ENCODE peak calls at places on chromosomes 11 and 22, in five cellular contexts. C is K562, S is HepG2, V is H1, J is GM12878. U is an unnamed sample.

GRCh38 chr22:21009638-21010425 is 5.1 kb upstream of the P2RX6 start:
- DNase-seq in V (no peak), C (peak; percentile 85), S (peak; percentile 65), J (no peak), U (no peak)

GRCh38 chr11:38900156-38900679 is 2302.2 kb upstream of the RAG2 start:
- DNase-seq in S (peak; percentile 0), V (no peak), J (no peak), C (no peak), U (no peak)

GRCh38 chr22:44171486-44172076 is 9.1 kb upstream of the PARVG start:
- DNase-seq in V (no peak), S (no peak), C (no peak), J (no peak), U (no peak)

GRCh38 chr11:7251836-7252682 is at the start of gene SYT9:
- DNase-seq in S (no peak), V (peak; percentile 43), J (no peak), C (peak; percentile 16), U (peak; percentile 85)

GRCh38 chr11:100776212-100776896 is 89.3 kb downstream of the ARHGAP42 start:
- DNase-seq in V (no peak), J (no peak), S (peak; percentile 74), C (no peak), U (no peak)

GRCh38 chr11:126864934-126865333 is 135.6 kb downstream of the KIRREL3 start:
- DNase-seq in V (no peak), J (no peak), S (no peak), C (no peak), U (no peak)

GRCh38 chr22:30017375-30017774 is 62.9 kb upstream of the HORMAD2 start:
- DNase-seq in C (no peak), S (no peak), V (no peak), J (no peak), U (no peak)

GRCh38 chr11:130732476-130732875 is 183.8 kb downstream of the SNX19 start:
- DNase-seq in V (no peak), C (no peak), S (no peak), J (no peak), U (no peak)

GRCh38 chr11:9590717-9591116 is 17.2 kb downstream of the WEE1 start:
- DNase-seq in S (no peak), C (no peak), V (no peak), J (no peak), U (no peak)

GRCh38 chr11:13595166-13595565 is 73.3 kb upstream of the FAR1 start:
- DNase-seq in V (no peak), C (no peak), S (no peak), J (no peak), U (no peak)

GRCh38 chr11:75802022-75802912 is 12.7 kb upstream of the UVRAG start:
- DNase-seq in C (no peak), V (no peak), J (no peak), S (no peak), U (no peak)

GRCh38 chr11:115580927-115581680 is 76.9 kb upstream of the CADM1 start:
- DNase-seq in S (no peak), V (no peak), J (no peak), C (no peak), U (peak; percentile 79)

GRCh38 chr11:77126861-77127673 is 979 bp upstream of the MYO7A start:
- DNase-seq in V (no peak), J (no peak), C (peak; percentile 85), S (no peak), U (peak; percentile 89)

GRCh38 chr11:126570489-126570888 is 215.0 kb downstream of the ST3GAL4 start:
- DNase-seq in J (no peak), V (no peak), S (no peak), C (no peak), U (no peak)

GRCh38 chr11:111419641-111420327 is 40.7 kb upstream of the POU2AF1 start:
- DNase-seq in C (no peak), V (no peak), S (no peak), J (no peak), U (no peak)

GRCh38 chr22:45763236-45763624 is 91.6 kb downstream of the ATXN10 start:
- DNase-seq in S (no peak), V (no peak), J (no peak), C (no peak), U (no peak)

GRCh38 chr11:7143908-7144307 is 55.1 kb downstream of the RBMXL2 start:
- DNase-seq in S (no peak), V (no peak), J (no peak), C (no peak), U (no peak)

GRCh38 chr11:27094062-27094587 is 53.5 kb downstream of the BBOX1 start:
- DNase-seq in V (no peak), J (no peak), S (no peak), C (no peak), U (no peak)

GRCh38 chr22:35541254-35541748 is 670 bp downstream of the RASD2 start:
- DNase-seq in J (no peak), C (no peak), V (no peak), S (no peak), U (peak; percentile 77)

GRCh38 chr11:116052603-116053537 is 548.7 kb upstream of the CADM1 start:
- DNase-seq in J (no peak), S (no peak), C (no peak), V (no peak), U (no peak)

GRCh38 chr11:70913715-70914231 is 338.6 kb downstream of the SHANK2 start:
- DNase-seq in C (no peak), V (peak; percentile 15), S (no peak), J (no peak), U (no peak)

GRCh38 chr11:62413060-62413696 is 5.7 kb upstream of the SCGB1A1 start:
- DNase-seq in C (no peak), S (no peak), J (no peak), V (no peak), U (no peak)

GRCh38 chr22:30253205-30253852 is 6.8 kb upstream of the LIF start:
- DNase-seq in J (no peak), C (no peak), S (no peak), V (no peak), U (peak; percentile 84)

GRCh38 chr11:65560555-65561418 is 2.6 kb upstream of the LTBP3 start:
- DNase-seq in V (no peak), S (no peak), J (no peak), C (peak; percentile 42), U (peak; percentile 84)

GRCh38 chr11:114179234-114179941 is 116.8 kb upstream of the NNMT start:
- DNase-seq in J (no peak), S (no peak), C (no peak), V (no peak), U (no peak)

GRCh38 chr22:29479417-29480261 is at the start of gene NEFH:
- DNase-seq in V (no peak), S (no peak), C (peak; percentile 60), J (no peak), U (peak; percentile 91)

GRCh38 chr11:34341096-34341495 is 16.7 kb downstream of the ABTB2 start:
- DNase-seq in V (no peak), J (no peak), C (no peak), S (no peak), U (no peak)

DNA sequence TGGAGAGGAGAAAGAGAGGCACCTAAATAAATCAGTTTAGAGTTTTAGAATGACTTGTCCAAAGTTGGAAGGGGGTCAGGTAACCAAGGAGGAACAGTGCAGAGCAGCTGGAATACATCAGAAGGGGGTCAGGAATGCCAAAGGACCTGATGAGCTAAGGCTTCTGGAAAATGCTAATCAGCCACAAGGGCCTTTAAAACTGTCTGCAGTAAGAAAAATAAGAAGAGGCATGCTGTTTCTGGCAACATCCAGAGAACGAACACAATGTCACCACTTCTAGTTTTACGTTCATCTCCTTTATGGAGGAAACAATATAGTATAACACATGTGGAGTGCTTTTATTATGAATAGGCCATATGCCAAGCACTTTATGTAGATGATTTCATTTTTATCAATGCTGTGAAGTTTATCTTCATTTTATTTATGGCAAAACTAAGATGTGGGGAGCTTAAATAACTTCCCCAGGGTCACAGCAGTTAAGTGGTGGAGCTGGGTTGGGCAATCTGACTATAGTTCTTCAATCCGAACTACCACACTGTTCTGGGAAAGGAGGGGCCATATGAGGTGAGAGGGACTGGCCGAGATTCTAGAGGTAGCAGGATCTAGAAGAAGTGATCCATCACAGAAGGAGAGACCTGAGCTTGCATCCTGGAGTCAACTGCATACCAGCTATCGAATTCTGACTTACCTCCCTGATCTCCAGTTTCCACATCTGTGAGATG is 22.6 kb downstream of the ACO2 start:
- DNase-seq in J (no peak), V (no peak), S (no peak), C (no peak), U (no peak)
- H3K4me1 ChIP-seq in J (no peaks in the 10 kb centered on the region), V (peaks cover 9% of the 10 kb centered on the region), S (peaks cover 27% of the 10 kb centered on the region), C (peaks cover 11% of the 10 kb centered on the region), U (no peaks in the 10 kb centered on the region)

DNA sequence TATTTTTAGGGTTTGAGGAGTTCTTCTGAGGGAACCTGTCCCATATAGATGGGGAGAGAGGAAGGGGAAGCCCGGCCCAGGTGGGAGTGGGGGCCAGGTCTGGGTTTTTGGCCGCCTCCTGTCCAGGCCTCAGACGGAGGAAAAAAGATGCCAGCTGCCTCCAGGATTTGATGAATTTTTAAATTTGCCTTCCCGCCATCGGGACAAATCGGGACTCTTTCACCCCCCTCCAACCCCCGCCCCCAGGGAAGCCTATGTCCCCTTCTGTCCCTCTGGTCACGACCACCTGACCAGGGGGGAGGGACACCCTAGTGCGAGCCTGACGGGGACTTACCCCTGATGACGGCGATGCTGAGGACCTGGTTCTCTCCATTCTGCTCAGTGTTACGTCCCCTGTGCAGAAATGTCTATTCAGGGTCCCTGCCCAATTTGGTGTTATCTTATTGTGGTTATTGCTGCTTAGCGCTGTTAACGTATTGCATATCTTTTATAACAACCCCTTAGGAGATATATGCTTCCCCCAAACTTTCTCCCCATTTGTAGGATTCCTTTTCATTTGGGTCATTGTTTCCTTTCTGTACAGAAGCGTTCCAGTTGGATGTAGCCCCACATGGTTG is 115.9 kb upstream of the GRK3 start:
- DNase-seq in C (peak; percentile 40), J (no peak), V (no peak), S (no peak), U (peak; percentile 41)
- TF ChIP-seq RFX5 in C (no peak), J (no peak), V (no peak), S (no peak), U (no peak)

DNA sequence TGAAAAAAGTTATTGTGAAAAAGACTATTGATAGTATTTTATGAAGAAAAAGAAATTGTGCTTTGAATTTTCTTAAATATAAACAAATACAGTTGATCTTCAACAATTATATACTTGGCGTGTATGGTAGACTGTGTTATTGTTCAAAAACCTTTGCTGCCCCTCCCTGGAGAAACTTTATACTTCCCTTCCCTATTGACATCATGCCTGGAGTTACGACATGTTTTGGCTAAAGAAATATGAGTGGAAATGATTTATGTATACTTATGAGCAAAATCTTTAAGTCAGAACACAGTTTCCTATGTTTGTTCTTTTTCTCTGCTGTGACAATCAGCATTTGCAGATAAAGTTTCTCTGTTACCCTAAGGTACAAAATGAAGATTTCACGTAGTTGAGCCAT is 243.8 kb downstream of the TMEM135 start:
- DNase-seq in V (no peak), J (no peak), S (peak; percentile 7), C (no peak), U (no peak)
- TF ChIP-seq YY1 in V (no peak), J (no peak), S (no peak), C (no peak), U (no peak)

GRCh38 chr11:128464878-128465277 is 122.5 kb downstream of the ETS1 start:
- DNase-seq in C (no peak), J (no peak), S (no peak), V (no peak), U (no peak)

GRCh38 chr11:128465531-128465930 is 121.8 kb downstream of the ETS1 start:
- DNase-seq in S (no peak), J (no peak), V (no peak), C (no peak), U (no peak)

GRCh38 chr11:128467041-128467440 is 120.3 kb downstream of the ETS1 start:
- DNase-seq in V (no peak), S (no peak), C (no peak), J (no peak), U (no peak)

GRCh38 chr11:128467610-128468041 is 119.7 kb downstream of the ETS1 start:
- DNase-seq in V (peak; percentile 15), C (no peak), S (peak; percentile 74), J (no peak), U (no peak)

GRCh38 chr11:128465946-128466688 is 121.2 kb downstream of the ETS1 start:
- DNase-seq in S (no peak), V (no peak), C (no peak), J (no peak), U (no peak)
- H3K4me1 ChIP-seq in S (peaks cover 18% of the 10 kb centered on the region), V (no peaks in the 10 kb centered on the region), C (no peaks in the 10 kb centered on the region), J (peaks cover 36% of the 10 kb centered on the region), U (peaks cover 16% of the 10 kb centered on the region)

U was measured in SK-N-SH.